ENCODE peak calls at places on chromosomes 5 and 9, in ten cellular contexts. H, N, O, F, V, B, M, P, C and Y are unnamed samples.

GRCh38 chr9:110626109-110626829 is 42.3 kb upstream of the MUSK start:
- DNase-seq in M (peak), F (no peak), B (no peak), C (no peak), P (no peak), H (no peak), N (no peak), V (no peak), O (no peak), Y (no peak)

GRCh38 chr5:154756203-154756870 is 1.2 kb downstream of the LARP1 start:
- DNase-seq in N (peak), C (peak), P (peak), B (peak), V (peak), M (no peak), O (peak), H (peak), F (peak), Y (no peak)

GRCh38 chr5:178544166-178544834 is 45.9 kb downstream of the COL23A1 start:
- DNase-seq in O (no peak), M (no peak), C (no peak), F (no peak), P (no peak), H (peak), V (no peak), B (no peak), N (no peak), Y (no peak)

GRCh38 chr9:135884328-135885035 is 22.9 kb downstream of the CAMSAP1 start:
- DNase-seq in C (no peak), P (no peak), V (no peak), N (no peak), B (no peak), H (no peak), O (no peak), M (peak), F (no peak), Y (no peak)

GRCh38 chr9:100308965-100309564 is 43.7 kb downstream of the TEX10 start:
- DNase-seq in P (no peak), B (no peak), F (no peak), H (no peak), O (no peak), C (no peak), M (peak), V (no peak), N (no peak), Y (no peak)

GRCh38 chr5:75566710-75567309 is 44.4 kb upstream of the ANKDD1B start:
- DNase-seq in M (peak), F (peak), N (no peak), C (peak), H (no peak), P (no peak), O (no peak), B (no peak), V (peak), Y (no peak)

GRCh38 chr5:157903117-157903450 is 44.1 kb upstream of the CLINT1 start:
- DNase-seq in B (no peak), O (no peak), N (no peak), C (no peak), F (no peak), M (no peak), V (no peak), P (no peak), H (no peak), Y (no peak)

GRCh38 chr5:56814361-56814962 is 887 bp upstream of the MAP3K1 start:
- DNase-seq in O (peak), M (no peak), H (peak), N (peak), V (peak), P (no peak), B (peak), C (peak), F (peak), Y (no peak)

GRCh38 chr5:154664869-154665268 is 90.3 kb upstream of the LARP1 start:
- DNase-seq in V (no peak), F (no peak), H (no peak), M (no peak), C (no peak), P (no peak), N (no peak), O (no peak), B (no peak), Y (no peak)

GRCh38 chr5:2300861-2301610 is 418.3 kb upstream of the IRX4 start:
- DNase-seq in B (no peak), P (peak), M (no peak), N (no peak), F (no peak), H (no peak), C (no peak), V (no peak), O (no peak), Y (no peak)

GRCh38 chr5:87007737-87008136 is 259.9 kb upstream of the RASA1 start:
- DNase-seq in N (no peak), V (no peak), B (no peak), O (no peak), C (no peak), H (no peak), F (no peak), M (no peak), P (no peak), Y (no peak)

GRCh38 chr9:96867282-96867814 is 13.0 kb upstream of the ZNF782 start:
- DNase-seq in V (no peak), M (no peak), P (no peak), B (no peak), H (no peak), F (no peak), C (no peak), O (no peak), N (no peak), Y (no peak)
- H3K27ac ChIP-seq in V (no peak), M (no peak), P (no peak), B (no peak), H (no peak), F (no peak), C (no peak), O (no peak), N (no peak), Y (no peak)

GRCh38 chr5:74313896-74314295 is 326.6 kb downstream of the ENC1 start:
- DNase-seq in B (no peak), C (no peak), F (no peak), N (no peak), M (no peak), O (no peak), V (no peak), H (no peak), P (no peak), Y (no peak)

GRCh38 chr5:74312746-74313145 is 327.8 kb downstream of the ENC1 start:
- DNase-seq in O (no peak), C (no peak), B (no peak), P (no peak), N (no peak), M (no peak), F (no peak), H (no peak), V (no peak), Y (no peak)

GRCh38 chr5:74310967-74311930 is 329.3 kb downstream of the ENC1 start:
- DNase-seq in F (no peak), N (no peak), V (no peak), B (no peak), O (no peak), C (no peak), M (no peak), P (no peak), H (no peak), Y (no peak)

GRCh38 chr5:74310386-74310785 is 330.1 kb downstream of the ENC1 start:
- DNase-seq in C (peak), V (no peak), O (peak), P (no peak), B (peak), M (no peak), N (no peak), F (no peak), H (no peak), Y (no peak)

DNA sequence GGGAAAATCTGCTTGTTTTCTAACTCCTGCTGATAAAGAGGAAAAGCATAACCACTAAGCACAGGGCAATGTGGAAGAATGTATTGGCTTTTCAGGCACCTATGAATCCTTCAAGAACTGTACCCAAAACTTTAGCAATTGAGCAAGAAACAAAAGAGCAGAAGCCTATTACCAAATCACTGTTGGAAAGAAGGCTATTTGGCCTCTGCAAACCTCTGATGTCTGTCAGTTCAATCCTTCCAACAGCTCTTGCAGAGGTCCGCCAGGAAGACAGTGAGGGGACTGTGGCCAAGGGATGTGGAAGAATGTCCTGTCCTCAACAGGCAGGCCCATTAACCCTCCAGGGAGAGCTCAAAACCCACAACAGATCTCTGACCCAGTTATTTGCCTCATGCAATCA is 328.6 kb downstream of the ENC1 start:
- DNase-seq in C (no peak), M (no peak), B (no peak), H (no peak), V (no peak), F (no peak), N (peak), O (no peak), P (no peak), Y (no peak)
- H3K27ac ChIP-seq in C (no peak), M (no peak), B (no peak), H (no peak), V (no peak), F (no peak), N (no peak), O (no peak), P (no peak), Y (no peak)

DNA sequence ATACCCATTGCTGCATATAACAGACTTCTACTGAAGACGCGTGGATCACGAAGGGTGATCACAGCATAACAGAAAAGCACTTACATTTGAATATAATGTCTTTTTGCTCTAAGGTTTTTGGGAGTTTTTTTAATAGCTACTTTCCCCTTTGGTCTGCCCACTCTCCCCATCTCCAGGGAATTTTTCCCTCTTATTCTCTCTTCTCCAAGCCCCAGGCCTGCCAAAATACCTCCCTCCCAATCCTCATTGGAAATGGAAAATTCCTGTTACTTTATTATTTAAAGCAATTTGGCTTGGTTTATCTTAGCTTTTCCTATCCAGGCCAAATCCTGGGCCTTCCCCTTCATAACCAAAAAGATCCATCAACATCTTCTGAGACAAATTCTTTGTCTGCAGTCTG is 22.3 kb upstream of the SSBP2 start:
- DNase-seq in C (no peak), H (no peak), P (no peak), M (no peak), B (no peak), N (no peak), O (no peak), F (no peak), V (no peak), Y (no peak)
- H3K27ac ChIP-seq in C (no peak), H (no peak), P (peak), M (no peak), B (peak), N (peak), O (no peak), F (no peak), V (no peak), Y (peak)

DNA sequence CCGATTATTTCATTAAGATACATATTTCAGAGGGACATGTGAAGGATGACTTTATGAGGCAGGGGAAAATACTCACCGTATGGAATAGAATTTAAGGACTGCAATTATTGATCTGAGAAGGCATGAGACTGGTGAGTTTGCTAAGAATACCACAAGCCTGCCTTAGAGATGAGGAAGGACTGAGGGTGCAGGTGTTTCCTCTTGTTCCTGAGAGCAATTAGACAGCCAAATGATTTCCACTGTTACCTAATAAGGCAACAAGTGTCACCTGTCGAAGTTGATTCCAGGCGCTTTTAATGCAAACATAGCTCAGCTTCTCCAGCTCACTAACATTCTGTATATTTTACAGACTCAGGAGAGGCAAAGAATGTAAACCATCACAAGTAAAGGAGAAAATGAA is 1855.7 kb downstream of the MAT2B start:
- DNase-seq in H (no peak), C (no peak), F (no peak), B (no peak), P (no peak), M (no peak), V (no peak), O (no peak), N (no peak), Y (no peak)
- H3K27ac ChIP-seq in H (no peak), C (no peak), F (no peak), B (no peak), P (no peak), M (no peak), V (no peak), O (no peak), N (no peak), Y (no peak)

GRCh38 chr9:83312543-83312942 is 225.7 kb downstream of the FRMD3 start:
- DNase-seq in V (no peak), B (no peak), F (no peak), N (no peak), C (peak), O (no peak), H (no peak), P (no peak), M (no peak), Y (no peak)
- H3K27ac ChIP-seq in V (no peak), B (no peak), F (no peak), N (no peak), C (no peak), O (no peak), H (no peak), P (no peak), M (no peak), Y (no peak)

GRCh38 chr9:69173891-69174644 is at the start of gene TJP2:
- DNase-seq in N (peak), B (peak), H (peak), V (peak), F (peak), O (peak), C (peak), P (peak), M (peak), Y (no peak)
- H3K27ac ChIP-seq in N (peak), B (peak), H (peak), V (peak), F (no peak), O (peak), C (peak), P (peak), M (peak), Y (peak)

GRCh38 chr9:119283118-119283794 is 86.0 kb downstream of the BRINP1 start:
- DNase-seq in H (peak), O (no peak), P (no peak), V (no peak), B (peak), C (peak), M (no peak), F (no peak), N (no peak), Y (no peak)
- H3K27ac ChIP-seq in H (no peak), O (no peak), P (no peak), V (no peak), B (no peak), C (no peak), M (no peak), F (no peak), N (no peak), Y (no peak)

GRCh38 chr5:138927539-138927938 is 52.4 kb upstream of the LRRTM2 start:
- DNase-seq in H (no peak), M (no peak), P (no peak), N (no peak), O (no peak), V (no peak), F (no peak), B (no peak), C (no peak), Y (no peak)
- H3K27ac ChIP-seq in H (peak), M (no peak), P (no peak), N (no peak), O (no peak), V (no peak), F (no peak), B (peak), C (no peak), Y (no peak)